ENCODE peak calls at places on chromosome 1, in five cellular contexts. U, V, B, E and F are unnamed samples.

GRCh38 chr1:246005067-246005466 is 502.0 kb downstream of the SMYD3 start:
- DNase-seq in E (no peak), B (no peak), U (no peak), V (no peak), F (peak; percentile 59)

GRCh38 chr1:115299266-115299665 is 38.8 kb downstream of the NGF start:
- DNase-seq in B (no peak), U (no peak), V (no peak), E (no peak), F (no peak)

GRCh38 chr1:204588826-204589225 is 72.6 kb downstream of the MDM4 start:
- DNase-seq in B (no peak), V (no peak), E (no peak), U (no peak), F (no peak)

GRCh38 chr1:225767591-225768540 is 9.8 kb upstream of the SRP9 start:
- DNase-seq in U (no peak), B (peak; percentile 34), V (peak; percentile 88), E (no peak), F (peak; percentile 51)

GRCh38 chr1:191711961-191712360 is 446.3 kb upstream of the RGS18 start:
- DNase-seq in U (no peak), V (no peak), E (no peak), B (no peak), F (no peak)

GRCh38 chr1:29590583-29591555 is 354.5 kb downstream of the PTPRU start:
- DNase-seq in V (no peak), B (no peak), U (no peak), E (no peak), F (no peak)

GRCh38 chr1:232667094-232667780 is 37.3 kb upstream of the SIPA1L2 start:
- DNase-seq in E (no peak), V (no peak), B (no peak), U (no peak), F (no peak)

GRCh38 chr1:240099748-240100147 is 8.1 kb downstream of the FMN2 start:
- DNase-seq in B (no peak), U (no peak), E (no peak), V (no peak), F (no peak)

GRCh38 chr1:198125995-198126758 is 30.6 kb upstream of the NEK7 start:
- DNase-seq in E (no peak), U (no peak), B (no peak), V (no peak), F (peak; percentile 77)

GRCh38 chr1:223745731-223746130 is 33.4 kb downstream of the CAPN2 start:
- DNase-seq in U (no peak), B (no peak), E (no peak), V (no peak), F (no peak)

GRCh38 chr1:51829058-51829457 is 49.5 kb downstream of the NRDC start:
- DNase-seq in E (no peak), B (no peak), U (no peak), V (no peak), F (no peak)

GRCh38 chr1:230758705-230759354 is 11.6 kb downstream of the CAPN9 start:
- DNase-seq in B (no peak), U (no peak), V (no peak), E (no peak), F (no peak)

GRCh38 chr1:234114648-234115307 is 210.3 kb downstream of the SLC35F3 start:
- DNase-seq in E (no peak), B (no peak), V (no peak), U (peak; percentile 57), F (no peak)

GRCh38 chr1:8818325-8818775 is 910 bp upstream of the RERE start:
- DNase-seq in V (no peak), E (no peak), U (no peak), B (peak; percentile 49), F (peak; percentile 84)

GRCh38 chr1:58584082-58584895 is 7.2 kb upstream of the TACSTD2 start:
- DNase-seq in B (peak; percentile 88), V (peak; percentile 67), U (peak; percentile 54), E (no peak), F (peak; percentile 81)

GRCh38 chr1:183711691-183712401 is 58.7 kb upstream of the APOBEC4 start:
- DNase-seq in V (no peak), U (no peak), E (no peak), B (no peak), F (no peak)

GRCh38 chr1:248783367-248783766 is 27.8 kb upstream of the LYPD8 start:
- DNase-seq in B (no peak), E (no peak), U (no peak), V (no peak), F (no peak)

GRCh38 chr1:178682429-178682828 is 42.6 kb upstream of the RALGPS2 start:
- DNase-seq in B (no peak), E (no peak), V (no peak), U (no peak), F (peak; percentile 24)

GRCh38 chr1:245771521-245772281 is 616.9 kb downstream of the KIF26B start:
- DNase-seq in E (no peak), B (no peak), U (no peak), V (no peak), F (peak; percentile 32)

GRCh38 chr1:38028671-38029070 is 16.1 kb downstream of the UTP11 start:
- DNase-seq in B (no peak), U (no peak), V (no peak), E (no peak), F (no peak)

GRCh38 chr1:160124709-160125478 is 9.3 kb downstream of the ATP1A2 start:
- DNase-seq in V (no peak), B (peak; percentile 37), U (no peak), E (no peak), F (peak; percentile 88)

GRCh38 chr1:155177918-155178281 is 4.3 kb downstream of the TRIM46 start:
- DNase-seq in E (no peak), U (no peak), V (peak; percentile 51), B (peak; percentile 23), F (no peak)

GRCh38 chr1:6235302-6235680 is 473 bp downstream of the ICMT start:
- DNase-seq in E (no peak), B (no peak), U (no peak), V (no peak), F (no peak)

GRCh38 chr1:214946615-214947014 is 135.9 kb upstream of the KCNK2 start:
- DNase-seq in E (no peak), B (no peak), V (no peak), U (no peak), F (no peak)

GRCh38 chr1:229217716-229218115 is 53.2 kb upstream of the RAB4A start:
- DNase-seq in B (no peak), E (no peak), V (no peak), U (no peak), F (no peak)

GRCh38 chr1:232034547-232034946 is 408.0 kb downstream of the DISC1 start:
- DNase-seq in V (no peak), B (no peak), U (no peak), E (no peak), F (no peak)

GRCh38 chr1:38028105-38028591 is 15.6 kb downstream of the UTP11 start:
- DNase-seq in U (no peak), B (no peak), V (no peak), E (no peak), F (no peak)

GRCh38 chr1:240173836-240174235 is 82.2 kb downstream of the FMN2 start:
- DNase-seq in U (no peak), V (no peak), E (no peak), B (no peak), F (peak; percentile 19)

GRCh38 chr1:63414691-63415090 is 47.3 kb downstream of the ALG6 start:
- DNase-seq in V (no peak), B (no peak), E (no peak), U (no peak), F (no peak)

GRCh38 chr1:4394366-4394765 is 260.0 kb upstream of the AJAP1 start:
- DNase-seq in U (no peak), B (no peak), E (no peak), V (no peak), F (no peak)

GRCh38 chr1:14606632-14607031 is 8.1 kb downstream of the KAZN start:
- DNase-seq in V (no peak), B (no peak), E (no peak), U (no peak), F (no peak)

GRCh38 chr1:226479432-226479831 is 69.1 kb upstream of the STUM start:
- DNase-seq in U (no peak), B (no peak), E (no peak), V (no peak), F (no peak)

GRCh38 chr1:78095618-78096416 is 50.1 kb downstream of the GIPC2 start:
- DNase-seq in E (no peak), V (no peak), U (no peak), B (no peak), F (peak; percentile 51)